ENCODE peak calls at places on chromosomes 7 and 10, in nine cellular contexts. S is foreskin fibroblast; Z is tibial nerve; J is left ventricle myocardium inferior; X is BJ; C is CD8-positive, alpha-beta memory T cell; A is fibroblast of lung; B is IMR-90; M is lung. E is an unnamed sample.

GRCh38 chr10:91564508-91564907 is 68.4 kb downstream of the PPP1R3C start:
- DNase-seq in B (no peak), M (no peak), S (no peak), C (no peak), A (no peak), J (no peak), X (no peak), Z (no peak), E (no peak)

GRCh38 chr7:30136339-30136738 is 1.6 kb downstream of the MTURN start:
- DNase-seq in Z (no peak), X (no peak), S (no peak), M (no peak), J (no peak), A (no peak), B (no peak), C (no peak), E (no peak)

GRCh38 chr7:55590517-55591281 is 18.4 kb upstream of the VOPP1 start:
- DNase-seq in J (no peak), C (no peak), A (no peak), B (no peak), M (no peak), Z (no peak), X (no peak), S (no peak), E (no peak)

GRCh38 chr10:71068811-71069411 is 143.5 kb upstream of the UNC5B start:
- DNase-seq in J (peak; percentile 63), B (peak; percentile 2), M (no peak), S (peak; percentile 32), Z (no peak), A (peak; percentile 43), C (no peak), X (no peak), E (no peak)

GRCh38 chr10:50511512-50512213 is 112.1 kb downstream of the SGMS1 start:
- DNase-seq in X (no peak), B (peak; percentile 80), M (no peak), Z (no peak), J (no peak), A (peak; percentile 72), C (no peak), S (peak; percentile 32), E (peak; percentile 73)

GRCh38 chr7:106111671-106112117 is 418 bp downstream of the SYPL1 start:
- DNase-seq in Z (peak; percentile 31), J (peak; percentile 81), X (no peak), A (no peak), M (no peak), C (peak; percentile 57), B (no peak), S (peak; percentile 89), E (peak; percentile 72)

GRCh38 chr7:98054585-98054984 is 52.1 kb upstream of the LMTK2 start:
- DNase-seq in J (no peak), A (no peak), S (no peak), X (no peak), B (no peak), Z (no peak), C (no peak), M (no peak), E (no peak)

GRCh38 chr10:93821051-93821772 is 63.5 kb downstream of the LGI1 start:
- DNase-seq in Z (no peak), C (no peak), M (no peak), J (no peak), A (peak; percentile 39), B (peak; percentile 58), X (no peak), S (peak; percentile 51), E (peak; percentile 35)

GRCh38 chr10:103852189-103852711 is 3.1 kb downstream of the SH3PXD2A start:
- DNase-seq in X (peak; percentile 92), M (no peak), S (peak; percentile 92), A (peak; percentile 72), C (no peak), Z (no peak), J (peak; percentile 58), B (peak; percentile 52), E (no peak)

GRCh38 chr7:140049339-140050024 is 13.3 kb downstream of the PARP12 start:
- DNase-seq in C (no peak), S (no peak), Z (no peak), A (peak; percentile 41), M (no peak), J (no peak), X (no peak), B (no peak), E (no peak)

GRCh38 chr10:117339979-117340378 is 35.3 kb downstream of the PDZD8 start:
- DNase-seq in J (no peak), Z (no peak), M (no peak), A (no peak), X (no peak), B (no peak), C (no peak), S (no peak), E (no peak)

GRCh38 chr10:62637249-62638061 is 167.1 kb upstream of the ADO start:
- DNase-seq in S (peak; percentile 48), X (no peak), C (peak; percentile 39), A (peak; percentile 57), Z (no peak), M (no peak), B (peak; percentile 61), J (no peak), E (no peak)

GRCh38 chr10:27485986-27486385 is 18.1 kb upstream of the RAB18 start:
- DNase-seq in S (no peak), B (no peak), A (no peak), X (no peak), C (no peak), Z (no peak), J (no peak), M (no peak), E (no peak)

GRCh38 chr7:2609001-2609411 is 22.8 kb upstream of the TTYH3 start:
- DNase-seq in X (no peak), M (no peak), C (no peak), S (peak; percentile 56), A (no peak), B (peak; percentile 43), Z (no peak), J (no peak), E (no peak)

GRCh38 chr10:50398383-50398782 is 147.1 kb upstream of the ASAH2 start:
- DNase-seq in A (peak; percentile 56), C (no peak), M (no peak), S (peak; percentile 51), J (no peak), X (no peak), Z (no peak), B (peak; percentile 39), E (no peak)

GRCh38 chr10:71145352-71145945 is 66.9 kb upstream of the UNC5B start:
- DNase-seq in Z (no peak), J (no peak), B (no peak), C (no peak), X (no peak), S (no peak), A (no peak), M (no peak), E (no peak)

GRCh38 chr10:7474388-7474787 is 63.6 kb upstream of the SFMBT2 start:
- DNase-seq in Z (no peak), M (no peak), S (no peak), J (no peak), A (no peak), B (no peak), X (no peak), C (no peak), E (no peak)

GRCh38 chr10:7475046-7475860 is 64.4 kb upstream of the SFMBT2 start:
- DNase-seq in M (no peak), S (peak; percentile 1), Z (no peak), A (peak; percentile 8), C (no peak), B (no peak), X (no peak), J (peak; percentile 38), E (no peak)

GRCh38 chr10:7477538-7478334 is 66.9 kb upstream of the SFMBT2 start:
- DNase-seq in A (no peak), S (no peak), J (no peak), B (no peak), M (no peak), C (no peak), X (no peak), Z (no peak), E (no peak)

GRCh38 chr10:7473474-7473873 is 62.6 kb upstream of the SFMBT2 start:
- DNase-seq in C (no peak), M (no peak), J (no peak), A (no peak), X (no peak), S (no peak), B (no peak), Z (no peak), E (no peak)

GRCh38 chr10:7475954-7476353 is 65.1 kb upstream of the SFMBT2 start:
- DNase-seq in B (no peak), X (no peak), Z (no peak), J (no peak), S (no peak), C (no peak), A (no peak), M (no peak), E (no peak)
- H3K4me3 ChIP-seq in B (no peak overlapping the region), X (no peak overlapping the region), Z (no peak overlapping the region), J (peak overlapping the region; percentile 35), S (no peak overlapping the region), C (no peak overlapping the region), A (no peak overlapping the region), M (no peak overlapping the region), E (no peak overlapping the region)

GRCh38 chr7:116861717-116862116 is 670 bp upstream of the CAPZA2 start:
- DNase-seq in X (no peak), S (no peak), B (no peak), J (no peak), A (no peak), M (no peak), Z (no peak), C (no peak), E (no peak)
- H3K4me3 ChIP-seq in X (no peak overlapping the region), S (no peak overlapping the region), B (no peak overlapping the region), J (peak overlapping the region; percentile 92), A (no peak overlapping the region), M (no peak overlapping the region), Z (peak overlapping the region; percentile 97), C (peak overlapping the region; percentile 28), E (peak overlapping the region; percentile 100)

GRCh38 chr10:18005781-18006456 is 54.2 kb downstream of the SLC39A12 start:
- DNase-seq in X (peak; percentile 10), C (no peak), J (no peak), A (peak; percentile 84), M (no peak), Z (no peak), B (peak; percentile 88), S (peak; percentile 76), E (peak; percentile 57)
- H3K4me3 ChIP-seq in X (no peak overlapping the region), C (no peak overlapping the region), J (no peak overlapping the region), A (no peak overlapping the region), M (no peak overlapping the region), Z (no peak overlapping the region), B (peak overlapping the region; percentile 9), S (no peak overlapping the region), E (peak overlapping the region; percentile 5)

DNA sequence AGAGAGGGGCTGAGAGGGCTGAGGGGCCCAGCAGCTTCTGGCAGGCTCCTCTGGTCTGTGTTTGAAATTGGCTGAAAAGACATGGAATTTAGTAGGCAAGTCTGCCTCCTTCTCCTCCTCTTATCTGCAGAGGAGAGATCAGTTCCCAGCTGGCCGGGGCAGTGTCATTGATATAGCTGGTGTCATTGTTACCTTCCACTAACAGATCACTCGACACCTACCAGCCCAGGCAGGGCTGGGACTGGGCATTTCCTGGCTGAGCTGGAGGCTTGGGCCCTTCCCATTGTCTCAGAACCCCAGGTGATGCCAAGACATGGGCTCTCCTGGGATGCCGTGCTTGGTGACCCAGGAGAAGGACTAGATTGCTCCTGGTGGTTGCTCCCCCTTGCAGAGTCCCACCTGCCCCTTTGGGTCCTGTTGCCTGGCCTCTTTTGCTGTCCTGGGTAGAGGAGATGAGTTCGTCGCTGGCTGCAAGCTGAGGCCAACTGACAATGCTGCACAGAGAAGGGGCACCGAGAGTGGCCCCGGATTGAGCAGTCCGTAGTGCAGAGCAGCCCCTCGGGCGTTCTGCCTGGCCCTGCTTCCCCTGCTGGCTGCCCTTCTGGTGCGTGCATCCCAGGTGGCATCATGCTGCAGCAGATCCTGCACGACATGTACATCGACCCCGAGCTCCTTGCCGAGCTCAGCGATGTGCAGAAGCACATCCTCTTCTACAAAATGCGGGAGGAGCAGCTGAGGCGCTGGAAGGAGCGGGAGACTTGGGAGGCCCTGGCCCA is at the start of gene SH2D4B:
- DNase-seq in M (no peak), X (no peak), Z (no peak), A (no peak), C (no peak), B (no peak), J (no peak), S (no peak), E (no peak)
- H3K4me3 ChIP-seq in M (no peak within 1 kb of the TSS), X (no peak within 1 kb of the TSS), Z (no peak within 1 kb of the TSS), A (no peak within 1 kb of the TSS), C (no peak within 1 kb of the TSS), B (no peak within 1 kb of the TSS), J (no peak within 1 kb of the TSS), S (no peak within 1 kb of the TSS), E (no peak within 1 kb of the TSS)

E was measured in SJSA1.